ENCODE peak calls at places on chromosomes 11 and 22, in eight cellular contexts. One of them, this sample, is unnamed.

GRCh38 chr11:3854660-3854976 is 846 bp upstream of the STIM1 start:
- DNase-seq in astrocyte of the spinal cord: no peak
- DNase-seq in Panc1: no peak
- DNase-seq in fibroblast of the aortic adventitia: no peak
- DNase-seq in psoas muscle: no peak
- DNase-seq in endodermal cell: no peak
- DNase-seq in brain microvascular endothelial cell: no peak
- DNase-seq in suprapubic skin: no peak
- DNase-seq in this sample: no peak

GRCh38 chr11:73787051-73787642 is 527 bp upstream of the MRPL48 start:
- DNase-seq in fibroblast of the aortic adventitia: no peak
- DNase-seq in brain microvascular endothelial cell: no peak
- DNase-seq in psoas muscle: no peak
- DNase-seq in Panc1: no peak
- DNase-seq in suprapubic skin: no peak
- DNase-seq in astrocyte of the spinal cord: no peak
- DNase-seq in endodermal cell: no peak
- DNase-seq in this sample: no peak

GRCh38 chr11:92211576-92212167 is 12.9 kb upstream of the FAT3 start:
- DNase-seq in Panc1: no peak
- DNase-seq in fibroblast of the aortic adventitia: no peak
- DNase-seq in brain microvascular endothelial cell: peak
- DNase-seq in suprapubic skin: no peak
- DNase-seq in endodermal cell: peak
- DNase-seq in psoas muscle: no peak
- DNase-seq in astrocyte of the spinal cord: peak
- DNase-seq in this sample: no peak

GRCh38 chr11:2207212-2207611 is 35.6 kb upstream of the TH start:
- DNase-seq in brain microvascular endothelial cell: no peak
- DNase-seq in astrocyte of the spinal cord: no peak
- DNase-seq in fibroblast of the aortic adventitia: no peak
- DNase-seq in suprapubic skin: peak
- DNase-seq in Panc1: no peak
- DNase-seq in psoas muscle: no peak
- DNase-seq in endodermal cell: peak
- DNase-seq in this sample: peak

GRCh38 chr11:31641477-31642062 is 132.0 kb downstream of the ELP4 start:
- DNase-seq in endodermal cell: peak
- DNase-seq in suprapubic skin: no peak
- DNase-seq in psoas muscle: no peak
- DNase-seq in brain microvascular endothelial cell: no peak
- DNase-seq in astrocyte of the spinal cord: peak
- DNase-seq in fibroblast of the aortic adventitia: peak
- DNase-seq in Panc1: no peak
- DNase-seq in this sample: no peak

GRCh38 chr11:126113963-126114362 is 51.3 kb upstream of the CDON start:
- DNase-seq in fibroblast of the aortic adventitia: peak
- DNase-seq in psoas muscle: no peak
- DNase-seq in suprapubic skin: no peak
- DNase-seq in astrocyte of the spinal cord: no peak
- DNase-seq in brain microvascular endothelial cell: no peak
- DNase-seq in Panc1: no peak
- DNase-seq in endodermal cell: no peak
- DNase-seq in this sample: no peak

GRCh38 chr11:1746516-1746931 is 3.9 kb downstream of the IFITM10 start:
- DNase-seq in suprapubic skin: peak
- DNase-seq in fibroblast of the aortic adventitia: no peak
- DNase-seq in Panc1: no peak
- DNase-seq in psoas muscle: peak
- DNase-seq in astrocyte of the spinal cord: no peak
- DNase-seq in endodermal cell: peak
- DNase-seq in brain microvascular endothelial cell: no peak
- DNase-seq in this sample: no peak

GRCh38 chr11:30387891-30388861 is 65.3 kb downstream of the ARL14EP start:
- DNase-seq in fibroblast of the aortic adventitia: no peak
- DNase-seq in Panc1: no peak
- DNase-seq in endodermal cell: no peak
- DNase-seq in astrocyte of the spinal cord: no peak
- DNase-seq in psoas muscle: no peak
- DNase-seq in brain microvascular endothelial cell: no peak
- DNase-seq in suprapubic skin: no peak
- DNase-seq in this sample: no peak

GRCh38 chr11:58592760-58593472 is 14.1 kb downstream of the ZFP91 start:
- DNase-seq in Panc1: no peak
- DNase-seq in endodermal cell: no peak
- DNase-seq in brain microvascular endothelial cell: no peak
- DNase-seq in suprapubic skin: no peak
- DNase-seq in fibroblast of the aortic adventitia: no peak
- DNase-seq in astrocyte of the spinal cord: no peak
- DNase-seq in psoas muscle: no peak
- DNase-seq in this sample: no peak

GRCh38 chr11:63589000-63589399 is 25.2 kb downstream of the PLAAT3 start:
- DNase-seq in brain microvascular endothelial cell: no peak
- DNase-seq in Panc1: no peak
- DNase-seq in endodermal cell: no peak
- DNase-seq in suprapubic skin: no peak
- DNase-seq in fibroblast of the aortic adventitia: no peak
- DNase-seq in psoas muscle: no peak
- DNase-seq in astrocyte of the spinal cord: no peak
- DNase-seq in this sample: no peak

GRCh38 chr22:28883917-28884753 is 763 bp downstream of the ZNRF3 start:
- DNase-seq in brain microvascular endothelial cell: peak
- DNase-seq in suprapubic skin: peak
- DNase-seq in psoas muscle: peak
- DNase-seq in Panc1: no peak
- DNase-seq in astrocyte of the spinal cord: no peak
- DNase-seq in endodermal cell: peak
- DNase-seq in fibroblast of the aortic adventitia: peak
- DNase-seq in this sample: no peak

GRCh38 chr11:109859325-109859724 is 233.9 kb upstream of the ZC3H12C start:
- DNase-seq in fibroblast of the aortic adventitia: peak
- DNase-seq in suprapubic skin: no peak
- DNase-seq in endodermal cell: no peak
- DNase-seq in brain microvascular endothelial cell: peak
- DNase-seq in astrocyte of the spinal cord: peak
- DNase-seq in psoas muscle: no peak
- DNase-seq in Panc1: no peak
- DNase-seq in this sample: no peak

GRCh38 chr11:128687321-128687720 is 6.6 kb upstream of the FLI1 start:
- DNase-seq in psoas muscle: no peak
- DNase-seq in endodermal cell: peak
- DNase-seq in astrocyte of the spinal cord: no peak
- DNase-seq in Panc1: no peak
- DNase-seq in fibroblast of the aortic adventitia: no peak
- DNase-seq in suprapubic skin: no peak
- DNase-seq in brain microvascular endothelial cell: no peak
- DNase-seq in this sample: no peak

GRCh38 chr11:59097113-59097708 is 9.8 kb upstream of the FAM111B start:
- DNase-seq in endodermal cell: peak
- DNase-seq in Panc1: no peak
- DNase-seq in fibroblast of the aortic adventitia: peak
- DNase-seq in suprapubic skin: no peak
- DNase-seq in brain microvascular endothelial cell: peak
- DNase-seq in psoas muscle: peak
- DNase-seq in astrocyte of the spinal cord: peak
- DNase-seq in this sample: no peak

GRCh38 chr11:130827697-130828377 is 88.4 kb downstream of the SNX19 start:
- DNase-seq in endodermal cell: peak
- DNase-seq in Panc1: peak
- DNase-seq in psoas muscle: peak
- DNase-seq in suprapubic skin: peak
- DNase-seq in fibroblast of the aortic adventitia: peak
- DNase-seq in brain microvascular endothelial cell: peak
- DNase-seq in astrocyte of the spinal cord: peak
- DNase-seq in this sample: no peak

GRCh38 chr22:46783721-46784120 is 21.3 kb downstream of the TBC1D22A start:
- DNase-seq in Panc1: no peak
- DNase-seq in astrocyte of the spinal cord: no peak
- DNase-seq in fibroblast of the aortic adventitia: peak
- DNase-seq in brain microvascular endothelial cell: no peak
- DNase-seq in psoas muscle: no peak
- DNase-seq in endodermal cell: no peak
- DNase-seq in suprapubic skin: no peak
- DNase-seq in this sample: no peak

GRCh38 chr11:101860694-101861371 is 54.0 kb upstream of the CEP126 start:
- DNase-seq in psoas muscle: no peak
- DNase-seq in endodermal cell: peak
- DNase-seq in fibroblast of the aortic adventitia: peak
- DNase-seq in brain microvascular endothelial cell: peak
- DNase-seq in astrocyte of the spinal cord: peak
- DNase-seq in Panc1: peak
- DNase-seq in suprapubic skin: no peak
- DNase-seq in this sample: no peak

GRCh38 chr22:42925598-42925997 is 68.5 kb upstream of the ARFGAP3 start:
- DNase-seq in brain microvascular endothelial cell: no peak
- DNase-seq in psoas muscle: no peak
- DNase-seq in fibroblast of the aortic adventitia: no peak
- DNase-seq in Panc1: no peak
- DNase-seq in astrocyte of the spinal cord: no peak
- DNase-seq in suprapubic skin: no peak
- DNase-seq in endodermal cell: no peak
- DNase-seq in this sample: no peak

GRCh38 chr11:131816046-131816445 is 445.6 kb downstream of the NTM start:
- DNase-seq in psoas muscle: no peak
- DNase-seq in suprapubic skin: no peak
- DNase-seq in fibroblast of the aortic adventitia: peak
- DNase-seq in Panc1: no peak
- DNase-seq in astrocyte of the spinal cord: no peak
- DNase-seq in endodermal cell: no peak
- DNase-seq in brain microvascular endothelial cell: peak
- DNase-seq in this sample: no peak

GRCh38 chr11:21988477-21988876 is 204.4 kb upstream of the ANO5 start:
- DNase-seq in psoas muscle: no peak
- DNase-seq in Panc1: no peak
- DNase-seq in brain microvascular endothelial cell: no peak
- DNase-seq in astrocyte of the spinal cord: no peak
- DNase-seq in fibroblast of the aortic adventitia: no peak
- DNase-seq in suprapubic skin: no peak
- DNase-seq in endodermal cell: no peak
- DNase-seq in this sample: no peak
- TF ChIP-seq CTCF in psoas muscle: peak
- TF ChIP-seq CTCF in Panc1: no peak
- TF ChIP-seq CTCF in brain microvascular endothelial cell: no peak
- TF ChIP-seq CTCF in astrocyte of the spinal cord: no peak
- TF ChIP-seq CTCF in fibroblast of the aortic adventitia: no peak
- TF ChIP-seq CTCF in suprapubic skin: no peak
- TF ChIP-seq CTCF in endodermal cell: peak
- TF ChIP-seq CTCF in this sample: no peak

GRCh38 chr11:66126808-66127555 is 56.9 kb downstream of the PACS1 start:
- DNase-seq in Panc1: no peak
- DNase-seq in endodermal cell: peak
- DNase-seq in astrocyte of the spinal cord: peak
- DNase-seq in fibroblast of the aortic adventitia: peak
- DNase-seq in suprapubic skin: no peak
- DNase-seq in brain microvascular endothelial cell: peak
- DNase-seq in psoas muscle: peak
- DNase-seq in this sample: no peak
- TF ChIP-seq CTCF in Panc1: no peak
- TF ChIP-seq CTCF in endodermal cell: no peak
- TF ChIP-seq CTCF in astrocyte of the spinal cord: no peak
- TF ChIP-seq CTCF in fibroblast of the aortic adventitia: peak
- TF ChIP-seq CTCF in suprapubic skin: no peak
- TF ChIP-seq CTCF in brain microvascular endothelial cell: no peak
- TF ChIP-seq CTCF in psoas muscle: no peak
- TF ChIP-seq CTCF in this sample: no peak

DNA sequence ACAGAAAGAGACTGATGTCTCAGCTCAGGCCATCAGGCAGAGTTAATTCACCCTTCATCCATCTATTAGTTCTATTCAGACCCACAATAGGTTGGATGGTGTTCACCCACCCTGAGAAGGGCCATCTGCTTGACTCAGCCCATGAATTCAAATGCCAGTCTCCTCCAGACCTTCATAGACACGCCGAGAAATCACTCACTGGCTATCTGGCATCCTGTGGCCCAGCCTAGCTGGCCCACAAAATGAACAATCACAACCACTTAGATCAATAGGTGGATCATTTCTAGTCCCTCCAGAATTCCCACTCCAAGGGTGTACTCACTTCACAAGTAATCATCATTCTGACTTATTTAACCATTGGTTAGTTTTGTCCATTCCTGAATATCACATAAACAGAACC is 58.2 kb downstream of the MYEOV start:
- DNase-seq in Panc1: no peak
- DNase-seq in psoas muscle: no peak
- DNase-seq in brain microvascular endothelial cell: peak
- DNase-seq in astrocyte of the spinal cord: no peak
- DNase-seq in endodermal cell: peak
- DNase-seq in fibroblast of the aortic adventitia: peak
- DNase-seq in suprapubic skin: no peak
- DNase-seq in this sample: no peak
- TF ChIP-seq CTCF in Panc1: no peak
- TF ChIP-seq CTCF in psoas muscle: no peak
- TF ChIP-seq CTCF in brain microvascular endothelial cell: no peak
- TF ChIP-seq CTCF in astrocyte of the spinal cord: no peak
- TF ChIP-seq CTCF in endodermal cell: no peak
- TF ChIP-seq CTCF in fibroblast of the aortic adventitia: no peak
- TF ChIP-seq CTCF in suprapubic skin: no peak
- TF ChIP-seq CTCF in this sample: no peak

GRCh38 chr11:12762696-12763324 is 88.6 kb downstream of the TEAD1 start:
- DNase-seq in astrocyte of the spinal cord: no peak
- DNase-seq in brain microvascular endothelial cell: no peak
- DNase-seq in psoas muscle: no peak
- DNase-seq in Panc1: no peak
- DNase-seq in fibroblast of the aortic adventitia: no peak
- DNase-seq in endodermal cell: no peak
- DNase-seq in suprapubic skin: no peak
- DNase-seq in this sample: no peak

GRCh38 chr11:12757416-12757815 is 83.2 kb downstream of the TEAD1 start:
- DNase-seq in endodermal cell: no peak
- DNase-seq in psoas muscle: no peak
- DNase-seq in fibroblast of the aortic adventitia: no peak
- DNase-seq in Panc1: no peak
- DNase-seq in astrocyte of the spinal cord: no peak
- DNase-seq in suprapubic skin: no peak
- DNase-seq in brain microvascular endothelial cell: no peak
- DNase-seq in this sample: no peak

GRCh38 chr11:12762283-12762682 is 88.1 kb downstream of the TEAD1 start:
- DNase-seq in astrocyte of the spinal cord: no peak
- DNase-seq in fibroblast of the aortic adventitia: no peak
- DNase-seq in suprapubic skin: no peak
- DNase-seq in brain microvascular endothelial cell: no peak
- DNase-seq in endodermal cell: no peak
- DNase-seq in psoas muscle: no peak
- DNase-seq in Panc1: no peak
- DNase-seq in this sample: no peak

GRCh38 chr11:12764187-12764914 is 90.1 kb downstream of the TEAD1 start:
- DNase-seq in Panc1: no peak
- DNase-seq in astrocyte of the spinal cord: no peak
- DNase-seq in brain microvascular endothelial cell: no peak
- DNase-seq in endodermal cell: no peak
- DNase-seq in suprapubic skin: no peak
- DNase-seq in fibroblast of the aortic adventitia: no peak
- DNase-seq in psoas muscle: no peak
- DNase-seq in this sample: no peak

DNA sequence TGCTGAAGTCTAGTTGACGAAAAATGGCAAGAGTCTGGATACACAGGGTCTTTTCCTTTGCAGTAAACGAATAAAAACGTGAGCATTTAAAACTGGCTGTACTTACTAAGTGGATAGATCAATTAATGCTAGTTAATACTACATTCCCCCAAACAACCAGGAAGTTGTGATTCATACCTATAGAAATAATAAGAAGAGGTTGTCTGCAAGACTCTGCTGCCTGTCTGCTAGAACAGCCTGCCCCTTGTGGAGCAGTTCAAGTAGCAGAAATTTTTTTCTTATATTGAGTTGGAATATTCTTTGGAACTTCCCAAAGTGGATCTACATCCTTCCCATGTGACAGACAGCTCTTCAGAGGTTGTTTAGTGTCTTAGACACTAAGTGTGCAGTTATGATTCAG is 86.8 kb downstream of the TEAD1 start:
- DNase-seq in suprapubic skin: no peak
- DNase-seq in endodermal cell: no peak
- DNase-seq in Panc1: no peak
- DNase-seq in psoas muscle: no peak
- DNase-seq in fibroblast of the aortic adventitia: peak
- DNase-seq in astrocyte of the spinal cord: peak
- DNase-seq in brain microvascular endothelial cell: peak
- DNase-seq in this sample: no peak
- TF ChIP-seq CTCF in suprapubic skin: peak
- TF ChIP-seq CTCF in endodermal cell: peak
- TF ChIP-seq CTCF in Panc1: peak
- TF ChIP-seq CTCF in psoas muscle: peak
- TF ChIP-seq CTCF in fibroblast of the aortic adventitia: peak
- TF ChIP-seq CTCF in astrocyte of the spinal cord: peak
- TF ChIP-seq CTCF in brain microvascular endothelial cell: peak
- TF ChIP-seq CTCF in this sample: peak

This sample was measured in RWPE2.